ENCODE peak calls at places on chromosomes 13 and 19, in six cellular contexts. One of them, this sample, is unnamed.
A peak's percentile ranks its signal among the peaks of the same experiment; 100 is the strongest.

GRCh38 chr13:99981115-99982020 is at the start of gene ZIC2:
- DNase-seq in IMR-90: no peak
- DNase-seq in mesendoderm: peak; percentile 96
- DNase-seq in H1: peak; percentile 83
- DNase-seq in neuronal stem cell: peak; percentile 93
- DNase-seq in H9: peak; percentile 85
- DNase-seq in this sample: no peak

GRCh38 chr19:40583283-40583682 is 6.6 kb downstream of the SHKBP1 start:
- DNase-seq in mesendoderm: no peak
- DNase-seq in H9: no peak
- DNase-seq in H1: no peak
- DNase-seq in neuronal stem cell: no peak
- DNase-seq in IMR-90: no peak
- DNase-seq in this sample: no peak

GRCh38 chr13:80524447-80525215 is 183.7 kb upstream of the SPRY2 start:
- DNase-seq in mesendoderm: no peak
- DNase-seq in IMR-90: no peak
- DNase-seq in H1: no peak
- DNase-seq in H9: no peak
- DNase-seq in neuronal stem cell: no peak
- DNase-seq in this sample: no peak

GRCh38 chr13:35285677-35286076 is 190.8 kb downstream of the MAB21L1 start:
- DNase-seq in H1: no peak
- DNase-seq in mesendoderm: peak; percentile 2
- DNase-seq in IMR-90: no peak
- DNase-seq in H9: no peak
- DNase-seq in neuronal stem cell: no peak
- DNase-seq in this sample: no peak

GRCh38 chr19:18322318-18322758 is 538 bp downstream of the LSM4 start:
- DNase-seq in mesendoderm: peak; percentile 83
- DNase-seq in H1: no peak
- DNase-seq in neuronal stem cell: no peak
- DNase-seq in IMR-90: peak; percentile 65
- DNase-seq in H9: no peak
- DNase-seq in this sample: peak; percentile 82

GRCh38 chr19:38650180-38650775 is 2.8 kb downstream of the ACTN4 start:
- DNase-seq in H9: no peak
- DNase-seq in neuronal stem cell: no peak
- DNase-seq in H1: no peak
- DNase-seq in IMR-90: no peak
- DNase-seq in mesendoderm: no peak
- DNase-seq in this sample: peak; percentile 39

GRCh38 chr13:43802511-43802910 is 15.7 kb upstream of the ENOX1 start:
- DNase-seq in mesendoderm: no peak
- DNase-seq in H1: no peak
- DNase-seq in IMR-90: no peak
- DNase-seq in neuronal stem cell: no peak
- DNase-seq in H9: no peak
- DNase-seq in this sample: no peak

GRCh38 chr13:101455863-101456262 is 3.4 kb downstream of the ITGBL1 start:
- DNase-seq in neuronal stem cell: no peak
- DNase-seq in mesendoderm: peak; percentile 59
- DNase-seq in H9: no peak
- DNase-seq in IMR-90: peak; percentile 97
- DNase-seq in H1: no peak
- DNase-seq in this sample: peak; percentile 88

GRCh38 chr13:35500071-35500595 is 23.6 kb upstream of the MAB21L1 start:
- DNase-seq in mesendoderm: no peak
- DNase-seq in neuronal stem cell: peak; percentile 77
- DNase-seq in H1: no peak
- DNase-seq in IMR-90: no peak
- DNase-seq in H9: no peak
- DNase-seq in this sample: no peak

GRCh38 chr19:36775768-36776167 is 3.2 kb upstream of the ZNF850 start:
- DNase-seq in mesendoderm: no peak
- DNase-seq in H9: no peak
- DNase-seq in IMR-90: no peak
- DNase-seq in H1: no peak
- DNase-seq in neuronal stem cell: no peak
- DNase-seq in this sample: no peak

GRCh38 chr19:49832556-49832955 is 14.5 kb downstream of the MED25 start:
- DNase-seq in mesendoderm: no peak
- DNase-seq in H9: no peak
- DNase-seq in neuronal stem cell: no peak
- DNase-seq in H1: no peak
- DNase-seq in IMR-90: no peak
- DNase-seq in this sample: no peak
- H3K18ac ChIP-seq in mesendoderm: no peak overlapping the region
- H3K18ac ChIP-seq in H9: no peak overlapping the region
- H3K18ac ChIP-seq in neuronal stem cell: no peak overlapping the region
- H3K18ac ChIP-seq in H1: no peak overlapping the region
- H3K18ac ChIP-seq in IMR-90: no peak overlapping the region
- H3K18ac ChIP-seq in this sample: no peak overlapping the region

GRCh38 chr19:1450735-1451669 is 1.1 kb downstream of the APC2 start:
- DNase-seq in neuronal stem cell: no peak
- DNase-seq in IMR-90: no peak
- DNase-seq in H1: no peak
- DNase-seq in H9: no peak
- DNase-seq in mesendoderm: no peak
- DNase-seq in this sample: no peak

GRCh38 chr19:1447565-1447903 is 2.4 kb upstream of the APC2 start:
- DNase-seq in neuronal stem cell: no peak
- DNase-seq in H1: no peak
- DNase-seq in H9: no peak
- DNase-seq in mesendoderm: no peak
- DNase-seq in IMR-90: no peak
- DNase-seq in this sample: no peak

GRCh38 chr19:1451916-1452801 is 2.2 kb downstream of the APC2 start:
- DNase-seq in mesendoderm: no peak
- DNase-seq in IMR-90: no peak
- DNase-seq in neuronal stem cell: no peak
- DNase-seq in H1: no peak
- DNase-seq in H9: peak; percentile 75
- DNase-seq in this sample: no peak

GRCh38 chr19:1447944-1448343 is 2.0 kb upstream of the APC2 start:
- DNase-seq in H1: no peak
- DNase-seq in IMR-90: no peak
- DNase-seq in mesendoderm: no peak
- DNase-seq in H9: no peak
- DNase-seq in neuronal stem cell: no peak
- DNase-seq in this sample: no peak

DNA sequence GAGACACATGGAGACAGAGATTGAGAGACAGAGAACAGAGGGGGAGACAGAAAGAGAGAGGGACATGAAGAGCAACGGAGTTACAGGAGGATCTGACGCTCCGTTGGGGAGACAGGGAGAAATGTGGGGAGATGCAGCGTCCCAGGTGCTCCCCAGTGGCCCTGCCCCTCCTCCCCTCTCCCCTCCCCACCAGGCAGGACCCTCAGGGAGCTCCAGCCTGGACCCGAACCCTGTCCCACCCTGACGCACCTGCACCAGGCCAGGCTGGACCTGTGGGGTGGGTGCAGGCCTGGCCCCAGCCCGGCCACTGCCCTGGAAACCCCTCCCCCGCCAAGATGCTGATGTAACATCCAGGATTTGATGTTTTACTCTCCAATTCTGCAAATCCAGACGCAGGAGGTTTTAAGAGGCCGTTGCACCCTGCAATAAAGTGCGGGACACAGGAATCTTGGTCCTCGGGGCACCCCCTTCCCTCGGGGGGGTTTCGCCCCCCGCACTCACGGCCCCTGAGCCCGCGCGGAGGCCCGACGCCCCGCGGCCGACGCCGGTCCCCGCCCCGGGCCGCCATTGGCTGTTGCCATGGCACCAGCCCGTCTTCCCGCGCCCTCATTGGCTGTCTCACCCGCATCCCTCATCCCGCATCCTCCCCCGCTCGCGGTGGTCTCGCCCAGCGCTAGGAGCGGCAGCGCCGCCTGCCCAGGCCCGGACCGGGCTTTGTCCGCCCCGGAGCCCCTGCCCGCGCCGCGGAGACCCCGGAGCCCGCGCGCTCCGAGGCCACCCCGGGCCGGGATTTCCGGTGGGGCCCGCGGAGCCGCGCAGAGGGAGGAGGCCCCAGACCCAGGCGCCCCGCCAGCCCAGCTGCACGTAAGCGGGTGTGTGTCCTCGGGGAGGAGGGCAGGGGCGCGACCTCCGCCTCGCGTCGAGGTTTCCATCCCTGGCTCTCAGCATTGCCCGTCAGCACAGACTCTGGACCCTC is at the start of gene APC2:
- DNase-seq in mesendoderm: peak; percentile 73
- DNase-seq in IMR-90: peak; percentile 44
- DNase-seq in H1: peak; percentile 93
- DNase-seq in H9: peak; percentile 83
- DNase-seq in neuronal stem cell: peak; percentile 82
- DNase-seq in this sample: peak; percentile 44
- H3K27me3 ChIP-seq in mesendoderm: peaks cover 28% of the 10 kb centered on the region
- H3K27me3 ChIP-seq in IMR-90: peaks cover 70% of the 10 kb centered on the region
- H3K27me3 ChIP-seq in H1: peaks cover 34% of the 10 kb centered on the region
- H3K27me3 ChIP-seq in H9: peaks cover 24% of the 10 kb centered on the region
- H3K27me3 ChIP-seq in neuronal stem cell: no peaks in the 10 kb centered on the region
- H3K27me3 ChIP-seq in this sample: peaks cover 80% of the 10 kb centered on the region

GRCh38 chr19:19821366-19822147 is at the start of gene ZNF506:
- DNase-seq in mesendoderm: peak; percentile 99
- DNase-seq in H1: peak; percentile 79
- DNase-seq in neuronal stem cell: peak; percentile 92
- DNase-seq in IMR-90: peak; percentile 92
- DNase-seq in H9: peak; percentile 97
- DNase-seq in this sample: peak; percentile 98
- H3K18ac ChIP-seq in mesendoderm: peak within 1 kb of the TSS; percentile 34
- H3K18ac ChIP-seq in H1: peak within 1 kb of the TSS; percentile 85
- H3K18ac ChIP-seq in neuronal stem cell: peak within 1 kb of the TSS; percentile 49
- H3K18ac ChIP-seq in IMR-90: peak within 1 kb of the TSS; percentile 91
- H3K18ac ChIP-seq in H9: peak within 1 kb of the TSS; percentile 81
- H3K18ac ChIP-seq in this sample: peak within 1 kb of the TSS; percentile 99

DNA sequence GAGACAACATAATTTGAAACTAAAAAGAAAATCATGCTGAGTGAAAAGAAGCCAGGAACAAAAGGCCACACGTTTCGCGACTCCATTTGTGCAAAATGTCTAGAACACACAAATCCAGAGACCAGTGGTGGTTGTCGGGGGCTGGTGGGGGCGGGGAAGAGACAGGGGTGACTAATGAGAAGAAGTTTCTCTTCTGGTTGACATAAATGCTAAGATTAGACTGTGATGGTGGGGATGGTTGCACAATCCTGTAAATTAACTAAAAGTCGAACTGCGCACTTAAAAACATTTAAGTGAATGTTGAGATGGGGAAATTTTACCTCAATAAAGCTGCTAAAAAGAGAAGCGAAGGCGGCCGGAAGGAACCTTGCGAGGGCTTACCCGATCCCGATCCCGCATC is 7.1 kb downstream of the AKAP8 start:
- DNase-seq in neuronal stem cell: no peak
- DNase-seq in mesendoderm: no peak
- DNase-seq in H1: no peak
- DNase-seq in H9: no peak
- DNase-seq in IMR-90: no peak
- DNase-seq in this sample: peak; percentile 15
- H3K27me3 ChIP-seq in neuronal stem cell: no peaks in the 10 kb centered on the region
- H3K27me3 ChIP-seq in mesendoderm: no peaks in the 10 kb centered on the region
- H3K27me3 ChIP-seq in H1: no peaks in the 10 kb centered on the region
- H3K27me3 ChIP-seq in H9: no peaks in the 10 kb centered on the region
- H3K27me3 ChIP-seq in IMR-90: no peaks in the 10 kb centered on the region
- H3K27me3 ChIP-seq in this sample: no peaks in the 10 kb centered on the region

DNA sequence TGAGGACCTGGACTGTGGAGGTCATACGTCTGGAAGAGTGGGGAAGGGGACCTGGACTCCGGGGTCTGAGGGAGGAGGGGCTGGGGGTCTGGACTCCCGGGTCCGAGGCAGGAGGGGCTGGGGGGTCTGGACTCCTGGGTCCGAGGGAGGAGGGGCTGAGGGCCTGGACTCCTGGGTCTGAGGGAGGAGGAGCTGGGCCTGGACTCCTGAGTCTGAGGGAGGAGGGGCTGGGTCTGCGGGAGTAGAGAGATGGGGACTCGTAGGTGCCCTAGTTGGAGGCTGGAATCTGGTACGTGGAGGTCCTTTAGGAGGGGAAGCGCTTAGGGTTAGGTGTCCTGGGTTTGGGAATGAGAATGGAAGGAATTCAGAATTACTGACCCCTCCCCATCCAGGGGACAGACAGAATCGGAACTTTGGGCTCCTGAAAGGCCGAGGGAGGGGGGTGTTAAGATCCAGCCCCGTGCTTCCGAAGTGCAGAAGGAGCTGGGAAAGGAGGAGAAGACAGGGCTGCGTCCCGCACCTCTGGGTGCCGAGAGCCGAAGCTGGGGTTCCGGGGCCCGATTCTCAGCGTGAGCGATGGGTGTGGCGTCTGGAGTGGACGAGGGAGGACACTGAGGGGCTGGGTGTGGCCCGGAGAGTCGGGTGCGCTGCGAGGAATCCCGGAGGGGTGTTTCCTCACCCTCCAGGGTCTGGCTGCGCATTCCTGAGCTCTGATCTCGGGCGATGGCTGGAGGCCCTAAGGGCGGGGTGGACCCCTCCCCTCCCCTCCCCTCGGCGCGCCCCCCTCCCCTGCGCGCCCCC is 608 bp downstream of the MYADM start:
- DNase-seq in IMR-90: peak; percentile 42
- DNase-seq in mesendoderm: peak; percentile 88
- DNase-seq in H9: peak; percentile 66
- DNase-seq in H1: peak; percentile 71
- DNase-seq in neuronal stem cell: no peak
- DNase-seq in this sample: peak; percentile 76
- H3K18ac ChIP-seq in IMR-90: peak overlapping the region; percentile 78
- H3K18ac ChIP-seq in mesendoderm: peak overlapping the region; percentile 79
- H3K18ac ChIP-seq in H9: peak overlapping the region; percentile 94
- H3K18ac ChIP-seq in H1: peak overlapping the region; percentile 78
- H3K18ac ChIP-seq in neuronal stem cell: peak overlapping the region; percentile 97
- H3K18ac ChIP-seq in this sample: peak overlapping the region; percentile 2

GRCh38 chr19:50694815-50695145 is 24.8 kb downstream of the SHANK1 start:
- DNase-seq in IMR-90: no peak
- DNase-seq in H1: no peak
- DNase-seq in H9: no peak
- DNase-seq in mesendoderm: no peak
- DNase-seq in neuronal stem cell: no peak
- DNase-seq in this sample: no peak
- H3K27me3 ChIP-seq in IMR-90: peaks cover 36% of the 10 kb centered on the region
- H3K27me3 ChIP-seq in H1: peaks cover 9% of the 10 kb centered on the region
- H3K27me3 ChIP-seq in H9: peaks cover 37% of the 10 kb centered on the region
- H3K27me3 ChIP-seq in mesendoderm: peaks cover 31% of the 10 kb centered on the region
- H3K27me3 ChIP-seq in neuronal stem cell: no peaks in the 10 kb centered on the region
- H3K27me3 ChIP-seq in this sample: peaks cover 80% of the 10 kb centered on the region

GRCh38 chr19:57623091-57623490 is 9.0 kb downstream of the ZNF134 start:
- DNase-seq in mesendoderm: no peak
- DNase-seq in IMR-90: no peak
- DNase-seq in neuronal stem cell: no peak
- DNase-seq in H1: no peak
- DNase-seq in H9: no peak
- DNase-seq in this sample: no peak
- H3K18ac ChIP-seq in mesendoderm: no peak overlapping the region
- H3K18ac ChIP-seq in IMR-90: no peak overlapping the region
- H3K18ac ChIP-seq in neuronal stem cell: no peak overlapping the region
- H3K18ac ChIP-seq in H1: no peak overlapping the region
- H3K18ac ChIP-seq in H9: no peak overlapping the region
- H3K18ac ChIP-seq in this sample: no peak overlapping the region

GRCh38 chr19:12986726-12987125 is 8.5 kb upstream of the NFIX start:
- DNase-seq in H9: no peak
- DNase-seq in H1: no peak
- DNase-seq in mesendoderm: no peak
- DNase-seq in IMR-90: no peak
- DNase-seq in neuronal stem cell: no peak
- DNase-seq in this sample: no peak
- H3K27me3 ChIP-seq in H9: peaks cover 10% of the 10 kb centered on the region
- H3K27me3 ChIP-seq in H1: peaks cover 2% of the 10 kb centered on the region
- H3K27me3 ChIP-seq in mesendoderm: peaks cover 2% of the 10 kb centered on the region
- H3K27me3 ChIP-seq in IMR-90: no peaks in the 10 kb centered on the region
- H3K27me3 ChIP-seq in neuronal stem cell: peaks cover 87% of the 10 kb centered on the region
- H3K27me3 ChIP-seq in this sample: no peaks in the 10 kb centered on the region

GRCh38 chr19:953501-954271 is 27.9 kb downstream of the ARID3A start:
- DNase-seq in H9: peak; percentile 49
- DNase-seq in neuronal stem cell: no peak
- DNase-seq in IMR-90: no peak
- DNase-seq in H1: no peak
- DNase-seq in mesendoderm: peak; percentile 80
- DNase-seq in this sample: no peak
- H3K18ac ChIP-seq in H9: no peak overlapping the region
- H3K18ac ChIP-seq in neuronal stem cell: peak overlapping the region; percentile 96
- H3K18ac ChIP-seq in IMR-90: peak overlapping the region; percentile 42
- H3K18ac ChIP-seq in H1: peak overlapping the region; percentile 86
- H3K18ac ChIP-seq in mesendoderm: peak overlapping the region; percentile 99
- H3K18ac ChIP-seq in this sample: peak overlapping the region; percentile 97

This sample was measured in mesenchymal stem cell.